ENCODE peak calls at places on chromosomes 6 and 20, in nine cellular contexts. J, S, E, Q, T, B, X, Y and F are unnamed samples.

GRCh38 chr6:116866281-116866871 is 10.7 kb upstream of the RFX6 start:
- DNase-seq in J (no peak), S (no peak), E (no peak), Q (no peak), T (no peak), B (no peak), X (peak; percentile 14), Y (no peak), F (no peak)

GRCh38 chr6:2949536-2950083 is 21.8 kb downstream of the SERPINB6 start:
- DNase-seq in J (no peak), S (no peak), E (no peak), Q (no peak), T (no peak), B (no peak), X (no peak), Y (no peak), F (no peak)

GRCh38 chr6:137731960-137732616 is 135.0 kb upstream of the TNFAIP3 start:
- DNase-seq in J (no peak), S (no peak), E (no peak), Q (no peak), T (no peak), B (no peak), X (no peak), Y (peak; percentile 44), F (no peak)

GRCh38 chr6:69942485-69942884 is 76.1 kb downstream of the COL19A1 start:
- DNase-seq in J (no peak), S (no peak), E (no peak), Q (no peak), T (no peak), B (no peak), X (no peak), Y (no peak), F (no peak)

GRCh38 chr20:62236674-62236996 is 1.7 kb upstream of the OSBPL2 start:
- DNase-seq in J (no peak), S (no peak), E (no peak), Q (no peak), T (no peak), B (no peak), X (no peak), Y (no peak), F (no peak)

GRCh38 chr20:1094706-1095220 is 23.6 kb upstream of the PSMF1 start:
- DNase-seq in J (no peak), S (no peak), E (no peak), Q (no peak), T (no peak), B (no peak), X (no peak), Y (no peak), F (no peak)

GRCh38 chr20:31722388-31723281 is at the start of gene BCL2L1:
- DNase-seq in J (peak; percentile 75), S (peak; percentile 51), E (peak; percentile 90), Q (peak; percentile 83), T (peak; percentile 81), B (peak; percentile 95), X (peak; percentile 92), Y (peak; percentile 86), F (peak; percentile 79)

GRCh38 chr6:2462831-2463230 is 217.4 kb upstream of the GMDS start:
- DNase-seq in J (no peak), S (no peak), E (no peak), Q (no peak), T (no peak), B (no peak), X (no peak), Y (no peak), F (no peak)

GRCh38 chr6:61210549-61210948 is 1075.5 kb downstream of the KHDRBS2 start:
- DNase-seq in J (peak; percentile 31), S (no peak), E (no peak), Q (no peak), T (no peak), B (no peak), X (no peak), Y (no peak), F (no peak)

GRCh38 chr20:43355610-43356009 is 102.1 kb upstream of the SRSF6 start:
- DNase-seq in J (no peak), S (no peak), E (no peak), Q (no peak), T (no peak), B (no peak), X (no peak), Y (no peak), F (no peak)

GRCh38 chr20:41355598-41356203 is 10.9 kb downstream of the EMILIN3 start:
- DNase-seq in J (no peak), S (no peak), E (no peak), Q (no peak), T (no peak), B (no peak), X (no peak), Y (no peak), F (no peak)

GRCh38 chr6:49950415-49950751 is 13.6 kb downstream of the DEFB114 start:
- DNase-seq in J (no peak), S (no peak), E (no peak), Q (no peak), T (no peak), B (no peak), X (no peak), Y (no peak), F (no peak)

GRCh38 chr6:49946835-49947234 is 17.1 kb downstream of the DEFB114 start:
- DNase-seq in J (no peak), S (no peak), E (no peak), Q (no peak), T (no peak), B (no peak), X (no peak), Y (no peak), F (no peak)

GRCh38 chr6:49949062-49949461 is 14.9 kb downstream of the DEFB114 start:
- DNase-seq in J (no peak), S (no peak), E (no peak), Q (no peak), T (no peak), B (no peak), X (no peak), Y (no peak), F (no peak)

GRCh38 chr6:49955847-49956246 is 8.1 kb downstream of the DEFB114 start:
- DNase-seq in J (no peak), S (no peak), E (no peak), Q (no peak), T (no peak), B (no peak), X (no peak), Y (no peak), F (no peak)

DNA sequence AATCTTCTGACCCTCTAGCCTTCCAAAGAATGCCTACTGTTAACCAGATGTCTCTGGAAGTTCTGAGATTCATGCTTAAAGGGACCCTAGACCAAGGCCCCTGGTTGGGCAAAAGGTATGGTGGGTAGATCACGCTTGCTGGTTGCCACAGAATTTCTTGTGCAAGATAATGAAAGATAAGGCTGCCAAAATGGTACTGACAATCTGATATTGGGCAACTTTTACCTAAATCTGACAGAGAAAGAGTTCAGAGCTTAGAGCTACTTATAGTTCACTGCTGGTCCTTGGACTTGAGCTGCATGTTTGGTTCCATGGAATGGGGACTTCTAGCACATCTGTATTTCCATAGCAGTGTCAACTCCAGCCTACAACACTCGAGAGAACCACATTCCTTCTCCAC is 12.0 kb downstream of the DEFB114 start:
- DNase-seq in J (no peak), S (no peak), E (no peak), Q (no peak), T (no peak), B (no peak), X (no peak), Y (no peak), F (no peak)
- H3K36me3 ChIP-seq in J (no peaks in the 10 kb centered on the region), S (no peaks in the 10 kb centered on the region), E (no peaks in the 10 kb centered on the region), Q (no peaks in the 10 kb centered on the region), T (no peaks in the 10 kb centered on the region), B (no peaks in the 10 kb centered on the region), X (no peaks in the 10 kb centered on the region), Y (no peaks in the 10 kb centered on the region), F (no peaks in the 10 kb centered on the region)

DNA sequence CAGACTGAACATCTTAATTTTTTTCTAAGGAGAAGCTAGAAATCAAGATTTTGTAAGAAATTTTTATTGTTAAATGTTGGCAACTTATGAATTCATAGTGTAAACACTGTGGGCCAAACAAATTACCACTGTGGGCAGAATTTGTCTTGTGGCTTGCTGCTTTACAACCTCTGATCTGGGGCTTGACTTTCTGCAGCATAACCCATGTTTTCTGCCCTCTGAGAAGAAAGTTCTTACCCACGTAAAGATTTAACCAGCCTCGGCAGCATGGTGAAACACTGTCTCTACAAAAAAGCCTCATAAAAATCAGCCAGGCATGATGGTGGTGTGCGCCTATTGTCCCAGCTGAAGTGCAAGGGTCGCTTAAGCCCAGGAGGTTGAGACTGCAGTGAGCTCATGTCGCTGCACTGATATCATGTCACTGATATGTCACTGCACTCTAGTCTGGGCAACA is 12.9 kb downstream of the ITCH start:
- DNase-seq in J (no peak), S (no peak), E (no peak), Q (no peak), T (no peak), B (no peak), X (no peak), Y (no peak), F (no peak)
- H3K36me3 ChIP-seq in J (peaks cover 56% of the 10 kb centered on the region), S (peaks cover 26% of the 10 kb centered on the region), E (peaks cover 41% of the 10 kb centered on the region), Q (no peaks in the 10 kb centered on the region), T (no peaks in the 10 kb centered on the region), B (peaks cover 43% of the 10 kb centered on the region), X (peaks cover 29% of the 10 kb centered on the region), Y (no peaks in the 10 kb centered on the region), F (no peaks in the 10 kb centered on the region)

DNA sequence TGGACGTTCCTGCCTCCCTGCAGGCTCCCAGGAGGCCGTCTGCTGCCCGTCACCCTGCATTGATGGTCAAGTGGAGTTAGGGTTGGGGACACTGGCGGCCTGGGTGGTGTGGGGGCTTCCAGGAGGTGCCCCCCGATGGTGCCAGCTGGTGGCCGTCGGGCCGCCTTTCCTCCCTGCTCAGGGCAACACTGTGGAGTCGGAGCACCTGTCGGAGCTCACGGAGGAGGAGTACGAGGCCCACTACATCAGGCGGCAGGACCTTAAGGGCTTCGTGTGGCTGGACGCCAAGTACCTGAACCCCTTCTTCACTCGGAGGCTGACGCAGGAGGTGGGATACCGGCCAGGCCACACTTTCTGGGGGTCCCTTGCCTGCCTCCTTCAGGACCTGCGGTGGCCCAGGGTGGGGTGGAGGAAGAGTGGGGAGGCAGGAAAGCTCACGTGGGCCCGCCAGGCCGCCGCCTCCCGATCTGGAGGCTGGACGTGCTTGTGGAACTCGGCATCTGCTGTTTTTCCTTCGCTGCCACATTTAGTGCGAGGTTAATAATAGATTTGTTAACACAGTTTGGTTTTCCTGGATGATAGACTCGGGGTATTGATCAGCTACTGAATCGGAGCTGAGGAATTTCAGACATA is 28.6 kb downstream of the SPATA2 start:
- DNase-seq in J (no peak), S (no peak), E (no peak), Q (no peak), T (no peak), B (no peak), X (no peak), Y (no peak), F (no peak)
- H3K36me3 ChIP-seq in J (peaks cover 42% of the 10 kb centered on the region), S (no peaks in the 10 kb centered on the region), E (peaks cover 62% of the 10 kb centered on the region), Q (no peaks in the 10 kb centered on the region), T (peaks cover 13% of the 10 kb centered on the region), B (peaks cover 37% of the 10 kb centered on the region), X (peaks cover 51% of the 10 kb centered on the region), Y (no peaks in the 10 kb centered on the region), F (peaks cover 42% of the 10 kb centered on the region)

DNA sequence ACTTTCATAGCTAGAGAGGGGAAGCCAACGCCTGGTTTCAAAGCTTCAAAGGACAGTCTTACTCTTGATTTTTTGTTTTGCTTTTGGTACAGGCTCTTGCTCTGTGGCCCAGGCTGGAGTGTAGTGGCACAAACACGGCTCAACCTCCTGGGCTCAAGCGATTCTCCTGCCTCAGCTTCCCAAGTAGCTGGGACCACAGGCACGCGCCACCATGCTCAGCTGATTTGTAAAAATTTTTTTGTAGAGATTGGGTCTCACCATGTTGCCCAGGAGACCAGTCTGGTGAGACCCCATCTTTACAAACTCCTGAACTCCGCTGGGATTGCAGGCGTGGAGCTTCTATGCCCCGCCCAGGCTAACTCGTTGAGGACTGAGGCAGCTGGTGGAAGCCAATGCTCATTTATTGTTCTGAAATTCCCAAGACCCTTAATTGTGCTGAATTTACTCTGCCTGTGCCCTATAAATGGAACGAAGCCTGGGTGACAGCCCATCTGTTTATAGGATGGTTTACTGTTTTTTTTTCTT is 18.0 kb downstream of the SRSF3 start:
- DNase-seq in J (no peak), S (no peak), E (no peak), Q (peak; percentile 20), T (no peak), B (no peak), X (no peak), Y (no peak), F (no peak)
- H3K36me3 ChIP-seq in J (peaks cover 69% of the 10 kb centered on the region), S (peaks cover 12% of the 10 kb centered on the region), E (peaks cover 59% of the 10 kb centered on the region), Q (no peaks in the 10 kb centered on the region), T (peaks cover 26% of the 10 kb centered on the region), B (peaks cover 72% of the 10 kb centered on the region), X (peaks cover 56% of the 10 kb centered on the region), Y (peaks cover 17% of the 10 kb centered on the region), F (peaks cover 12% of the 10 kb centered on the region)